ENCODE peak calls at places on chromosomes 7 and 10, in nine cellular contexts. One of them, this sample, is unnamed.

GRCh38 chr10:29618341-29619171 is 16.2 kb downstream of the SVIL start:
- DNase-seq in NCI-H1105: no peak
- DNase-seq in caudate nucleus: no peak
- DNase-seq in heart left ventricle: peak; percentile 59
- DNase-seq in GM20000: no peak
- DNase-seq in stimulated activated CD4-positive, alpha-beta T cell treated with anti-CD3 and anti-CD28 coated beads, Interleukin-4, amount 100 ng/mL, for 1 hour: no peak
- DNase-seq in uterus: peak; percentile 67
- DNase-seq in GF-D8: no peak
- DNase-seq in psoas muscle: peak; percentile 80
- DNase-seq in this sample: no peak

GRCh38 chr7:151367304-151367703 is 25.7 kb downstream of the NUB1 start:
- DNase-seq in NCI-H1105: no peak
- DNase-seq in caudate nucleus: no peak
- DNase-seq in heart left ventricle: no peak
- DNase-seq in GM20000: no peak
- DNase-seq in stimulated activated CD4-positive, alpha-beta T cell treated with anti-CD3 and anti-CD28 coated beads, Interleukin-4, amount 100 ng/mL, for 1 hour: no peak
- DNase-seq in uterus: no peak
- DNase-seq in GF-D8: no peak
- DNase-seq in psoas muscle: no peak
- DNase-seq in this sample: no peak

GRCh38 chr7:48636391-48637015 is 287.8 kb upstream of the CDC14C start:
- DNase-seq in NCI-H1105: no peak
- DNase-seq in caudate nucleus: no peak
- DNase-seq in heart left ventricle: peak; percentile 76
- DNase-seq in GM20000: no peak
- DNase-seq in stimulated activated CD4-positive, alpha-beta T cell treated with anti-CD3 and anti-CD28 coated beads, Interleukin-4, amount 100 ng/mL, for 1 hour: no peak
- DNase-seq in uterus: no peak
- DNase-seq in GF-D8: no peak
- DNase-seq in psoas muscle: no peak
- DNase-seq in this sample: no peak

GRCh38 chr7:127792528-127793342 is 140.7 kb downstream of the SND1 start:
- DNase-seq in NCI-H1105: peak; percentile 25
- DNase-seq in caudate nucleus: no peak
- DNase-seq in heart left ventricle: no peak
- DNase-seq in GM20000: peak; percentile 22
- DNase-seq in stimulated activated CD4-positive, alpha-beta T cell treated with anti-CD3 and anti-CD28 coated beads, Interleukin-4, amount 100 ng/mL, for 1 hour: peak; percentile 8
- DNase-seq in uterus: no peak
- DNase-seq in GF-D8: no peak
- DNase-seq in psoas muscle: no peak
- DNase-seq in this sample: no peak

GRCh38 chr10:31635415-31636065 is 293.1 kb downstream of the ARHGAP12 start:
- DNase-seq in NCI-H1105: no peak
- DNase-seq in caudate nucleus: no peak
- DNase-seq in heart left ventricle: no peak
- DNase-seq in GM20000: no peak
- DNase-seq in stimulated activated CD4-positive, alpha-beta T cell treated with anti-CD3 and anti-CD28 coated beads, Interleukin-4, amount 100 ng/mL, for 1 hour: no peak
- DNase-seq in uterus: no peak
- DNase-seq in GF-D8: no peak
- DNase-seq in psoas muscle: no peak
- DNase-seq in this sample: no peak

GRCh38 chr10:99124376-99124775 is 111.3 kb downstream of the HPSE2 start:
- DNase-seq in NCI-H1105: no peak
- DNase-seq in caudate nucleus: no peak
- DNase-seq in heart left ventricle: no peak
- DNase-seq in GM20000: no peak
- DNase-seq in stimulated activated CD4-positive, alpha-beta T cell treated with anti-CD3 and anti-CD28 coated beads, Interleukin-4, amount 100 ng/mL, for 1 hour: no peak
- DNase-seq in uterus: no peak
- DNase-seq in GF-D8: no peak
- DNase-seq in psoas muscle: no peak
- DNase-seq in this sample: no peak

GRCh38 chr7:80967536-80968297 is 48.9 kb upstream of the SEMA3C start:
- DNase-seq in NCI-H1105: no peak
- DNase-seq in caudate nucleus: no peak
- DNase-seq in heart left ventricle: no peak
- DNase-seq in GM20000: no peak
- DNase-seq in stimulated activated CD4-positive, alpha-beta T cell treated with anti-CD3 and anti-CD28 coated beads, Interleukin-4, amount 100 ng/mL, for 1 hour: no peak
- DNase-seq in uterus: no peak
- DNase-seq in GF-D8: no peak
- DNase-seq in psoas muscle: no peak
- DNase-seq in this sample: no peak

GRCh38 chr7:50660040-50660829 is 95.0 kb upstream of the DDC start:
- DNase-seq in NCI-H1105: no peak
- DNase-seq in caudate nucleus: no peak
- DNase-seq in heart left ventricle: no peak
- DNase-seq in GM20000: no peak
- DNase-seq in stimulated activated CD4-positive, alpha-beta T cell treated with anti-CD3 and anti-CD28 coated beads, Interleukin-4, amount 100 ng/mL, for 1 hour: peak; percentile 37
- DNase-seq in uterus: peak; percentile 20
- DNase-seq in GF-D8: no peak
- DNase-seq in psoas muscle: no peak
- DNase-seq in this sample: peak; percentile 41

GRCh38 chr7:43516581-43517342 is 66.1 kb upstream of the STK17A start:
- DNase-seq in NCI-H1105: no peak
- DNase-seq in caudate nucleus: no peak
- DNase-seq in heart left ventricle: no peak
- DNase-seq in GM20000: no peak
- DNase-seq in stimulated activated CD4-positive, alpha-beta T cell treated with anti-CD3 and anti-CD28 coated beads, Interleukin-4, amount 100 ng/mL, for 1 hour: no peak
- DNase-seq in uterus: no peak
- DNase-seq in GF-D8: no peak
- DNase-seq in psoas muscle: no peak
- DNase-seq in this sample: no peak

GRCh38 chr7:29523728-29524127 is 39.9 kb upstream of the PRR15 start:
- DNase-seq in NCI-H1105: no peak
- DNase-seq in caudate nucleus: no peak
- DNase-seq in heart left ventricle: no peak
- DNase-seq in GM20000: no peak
- DNase-seq in stimulated activated CD4-positive, alpha-beta T cell treated with anti-CD3 and anti-CD28 coated beads, Interleukin-4, amount 100 ng/mL, for 1 hour: no peak
- DNase-seq in uterus: no peak
- DNase-seq in GF-D8: no peak
- DNase-seq in psoas muscle: no peak
- DNase-seq in this sample: no peak

GRCh38 chr7:18177815-18178660 is 150.4 kb upstream of the PRPS1L1 start:
- DNase-seq in NCI-H1105: no peak
- DNase-seq in caudate nucleus: no peak
- DNase-seq in heart left ventricle: no peak
- DNase-seq in GM20000: peak; percentile 51
- DNase-seq in stimulated activated CD4-positive, alpha-beta T cell treated with anti-CD3 and anti-CD28 coated beads, Interleukin-4, amount 100 ng/mL, for 1 hour: no peak
- DNase-seq in uterus: no peak
- DNase-seq in GF-D8: no peak
- DNase-seq in psoas muscle: no peak
- DNase-seq in this sample: no peak

GRCh38 chr10:131870411-131870810 is 30.4 kb upstream of the PPP2R2D start:
- DNase-seq in NCI-H1105: no peak
- DNase-seq in caudate nucleus: no peak
- DNase-seq in heart left ventricle: no peak
- DNase-seq in GM20000: no peak
- DNase-seq in stimulated activated CD4-positive, alpha-beta T cell treated with anti-CD3 and anti-CD28 coated beads, Interleukin-4, amount 100 ng/mL, for 1 hour: no peak
- DNase-seq in uterus: no peak
- DNase-seq in GF-D8: no peak
- DNase-seq in psoas muscle: no peak
- DNase-seq in this sample: no peak

GRCh38 chr7:44565097-44565794 is 8.5 kb downstream of the DDX56 start:
- DNase-seq in NCI-H1105: peak; percentile 31
- DNase-seq in caudate nucleus: peak; percentile 51
- DNase-seq in heart left ventricle: peak; percentile 73
- DNase-seq in GM20000: peak; percentile 62
- DNase-seq in stimulated activated CD4-positive, alpha-beta T cell treated with anti-CD3 and anti-CD28 coated beads, Interleukin-4, amount 100 ng/mL, for 1 hour: peak; percentile 67
- DNase-seq in uterus: peak; percentile 47
- DNase-seq in GF-D8: no peak
- DNase-seq in psoas muscle: peak; percentile 87
- DNase-seq in this sample: peak; percentile 65

GRCh38 chr10:17335065-17335464 is 107.0 kb downstream of the VIM start:
- DNase-seq in NCI-H1105: no peak
- DNase-seq in caudate nucleus: no peak
- DNase-seq in heart left ventricle: no peak
- DNase-seq in GM20000: no peak
- DNase-seq in stimulated activated CD4-positive, alpha-beta T cell treated with anti-CD3 and anti-CD28 coated beads, Interleukin-4, amount 100 ng/mL, for 1 hour: no peak
- DNase-seq in uterus: no peak
- DNase-seq in GF-D8: no peak
- DNase-seq in psoas muscle: no peak
- DNase-seq in this sample: no peak

GRCh38 chr10:65341323-65341922 is 1584.4 kb upstream of the LRRTM3 start:
- DNase-seq in NCI-H1105: no peak
- DNase-seq in caudate nucleus: no peak
- DNase-seq in heart left ventricle: no peak
- DNase-seq in GM20000: no peak
- DNase-seq in stimulated activated CD4-positive, alpha-beta T cell treated with anti-CD3 and anti-CD28 coated beads, Interleukin-4, amount 100 ng/mL, for 1 hour: no peak
- DNase-seq in uterus: no peak
- DNase-seq in GF-D8: no peak
- DNase-seq in psoas muscle: no peak
- DNase-seq in this sample: no peak

GRCh38 chr10:28875535-28876208 is 198.4 kb downstream of the BAMBI start:
- DNase-seq in NCI-H1105: no peak
- DNase-seq in caudate nucleus: peak; percentile 17
- DNase-seq in heart left ventricle: no peak
- DNase-seq in GM20000: no peak
- DNase-seq in stimulated activated CD4-positive, alpha-beta T cell treated with anti-CD3 and anti-CD28 coated beads, Interleukin-4, amount 100 ng/mL, for 1 hour: no peak
- DNase-seq in uterus: no peak
- DNase-seq in GF-D8: no peak
- DNase-seq in psoas muscle: no peak
- DNase-seq in this sample: no peak

GRCh38 chr7:27921081-27921836 is 181.3 kb downstream of the TAX1BP1 start:
- DNase-seq in NCI-H1105: peak; percentile 76
- DNase-seq in caudate nucleus: no peak
- DNase-seq in heart left ventricle: no peak
- DNase-seq in GM20000: peak; percentile 30
- DNase-seq in stimulated activated CD4-positive, alpha-beta T cell treated with anti-CD3 and anti-CD28 coated beads, Interleukin-4, amount 100 ng/mL, for 1 hour: no peak
- DNase-seq in uterus: peak; percentile 37
- DNase-seq in GF-D8: peak; percentile 74
- DNase-seq in psoas muscle: no peak
- DNase-seq in this sample: no peak

GRCh38 chr7:6435486-6436384 is 12.0 kb downstream of the DAGLB start:
- DNase-seq in NCI-H1105: peak; percentile 76
- DNase-seq in caudate nucleus: peak; percentile 52
- DNase-seq in heart left ventricle: peak; percentile 79
- DNase-seq in GM20000: peak; percentile 91
- DNase-seq in stimulated activated CD4-positive, alpha-beta T cell treated with anti-CD3 and anti-CD28 coated beads, Interleukin-4, amount 100 ng/mL, for 1 hour: peak; percentile 89
- DNase-seq in uterus: peak; percentile 76
- DNase-seq in GF-D8: peak; percentile 71
- DNase-seq in psoas muscle: peak; percentile 90
- DNase-seq in this sample: peak; percentile 87

GRCh38 chr10:69502589-69502988 is 51.3 kb downstream of the TSPAN15 start:
- DNase-seq in NCI-H1105: no peak
- DNase-seq in caudate nucleus: no peak
- DNase-seq in heart left ventricle: no peak
- DNase-seq in GM20000: no peak
- DNase-seq in stimulated activated CD4-positive, alpha-beta T cell treated with anti-CD3 and anti-CD28 coated beads, Interleukin-4, amount 100 ng/mL, for 1 hour: no peak
- DNase-seq in uterus: no peak
- DNase-seq in GF-D8: no peak
- DNase-seq in psoas muscle: no peak
- DNase-seq in this sample: peak; percentile 38

GRCh38 chr7:389911-390601 is 100.1 kb downstream of the FOXL3 start:
- DNase-seq in NCI-H1105: no peak
- DNase-seq in caudate nucleus: no peak
- DNase-seq in heart left ventricle: peak; percentile 14
- DNase-seq in GM20000: no peak
- DNase-seq in stimulated activated CD4-positive, alpha-beta T cell treated with anti-CD3 and anti-CD28 coated beads, Interleukin-4, amount 100 ng/mL, for 1 hour: no peak
- DNase-seq in uterus: peak; percentile 9
- DNase-seq in GF-D8: no peak
- DNase-seq in psoas muscle: peak; percentile 37
- DNase-seq in this sample: no peak

GRCh38 chr10:127715782-127716378 is 21.1 kb upstream of the FOXI2 start:
- DNase-seq in NCI-H1105: peak; percentile 6
- DNase-seq in caudate nucleus: no peak
- DNase-seq in heart left ventricle: no peak
- DNase-seq in GM20000: peak; percentile 21
- DNase-seq in stimulated activated CD4-positive, alpha-beta T cell treated with anti-CD3 and anti-CD28 coated beads, Interleukin-4, amount 100 ng/mL, for 1 hour: no peak
- DNase-seq in uterus: no peak
- DNase-seq in GF-D8: no peak
- DNase-seq in psoas muscle: no peak
- DNase-seq in this sample: no peak

GRCh38 chr10:128563904-128564303 is 437.7 kb upstream of the MKI67 start:
- DNase-seq in NCI-H1105: no peak
- DNase-seq in caudate nucleus: no peak
- DNase-seq in heart left ventricle: no peak
- DNase-seq in GM20000: no peak
- DNase-seq in stimulated activated CD4-positive, alpha-beta T cell treated with anti-CD3 and anti-CD28 coated beads, Interleukin-4, amount 100 ng/mL, for 1 hour: no peak
- DNase-seq in uterus: no peak
- DNase-seq in GF-D8: no peak
- DNase-seq in psoas muscle: no peak
- DNase-seq in this sample: no peak

GRCh38 chr10:79981673-79982485 is 33.0 kb upstream of the SFTPD start:
- DNase-seq in NCI-H1105: peak; percentile 47
- DNase-seq in caudate nucleus: peak; percentile 49
- DNase-seq in heart left ventricle: peak; percentile 62
- DNase-seq in GM20000: peak; percentile 22
- DNase-seq in stimulated activated CD4-positive, alpha-beta T cell treated with anti-CD3 and anti-CD28 coated beads, Interleukin-4, amount 100 ng/mL, for 1 hour: no peak
- DNase-seq in uterus: peak; percentile 19
- DNase-seq in GF-D8: no peak
- DNase-seq in psoas muscle: peak; percentile 58
- DNase-seq in this sample: no peak

GRCh38 chr10:124593431-124593985 is 131.9 kb downstream of the LHPP start:
- DNase-seq in NCI-H1105: no peak
- DNase-seq in caudate nucleus: no peak
- DNase-seq in heart left ventricle: peak; percentile 15
- DNase-seq in GM20000: no peak
- DNase-seq in stimulated activated CD4-positive, alpha-beta T cell treated with anti-CD3 and anti-CD28 coated beads, Interleukin-4, amount 100 ng/mL, for 1 hour: no peak
- DNase-seq in uterus: no peak
- DNase-seq in GF-D8: no peak
- DNase-seq in psoas muscle: peak; percentile 39
- DNase-seq in this sample: no peak

GRCh38 chr7:108384721-108385483 is 71.3 kb downstream of the NRCAM start:
- DNase-seq in NCI-H1105: no peak
- DNase-seq in caudate nucleus: no peak
- DNase-seq in heart left ventricle: no peak
- DNase-seq in GM20000: peak; percentile 28
- DNase-seq in stimulated activated CD4-positive, alpha-beta T cell treated with anti-CD3 and anti-CD28 coated beads, Interleukin-4, amount 100 ng/mL, for 1 hour: no peak
- DNase-seq in uterus: no peak
- DNase-seq in GF-D8: no peak
- DNase-seq in psoas muscle: no peak
- DNase-seq in this sample: no peak

GRCh38 chr7:55121249-55121648 is 102.4 kb downstream of the EGFR start:
- DNase-seq in NCI-H1105: no peak
- DNase-seq in caudate nucleus: no peak
- DNase-seq in heart left ventricle: no peak
- DNase-seq in GM20000: no peak
- DNase-seq in stimulated activated CD4-positive, alpha-beta T cell treated with anti-CD3 and anti-CD28 coated beads, Interleukin-4, amount 100 ng/mL, for 1 hour: no peak
- DNase-seq in uterus: no peak
- DNase-seq in GF-D8: no peak
- DNase-seq in psoas muscle: peak; percentile 30
- DNase-seq in this sample: no peak

GRCh38 chr7:99393363-99394187 is 14.8 kb downstream of the PDAP1 start:
- DNase-seq in NCI-H1105: peak; percentile 81
- DNase-seq in caudate nucleus: no peak
- DNase-seq in heart left ventricle: peak; percentile 67
- DNase-seq in GM20000: no peak
- DNase-seq in stimulated activated CD4-positive, alpha-beta T cell treated with anti-CD3 and anti-CD28 coated beads, Interleukin-4, amount 100 ng/mL, for 1 hour: no peak
- DNase-seq in uterus: peak; percentile 66
- DNase-seq in GF-D8: no peak
- DNase-seq in psoas muscle: peak; percentile 77
- DNase-seq in this sample: no peak

GRCh38 chr7:19621740-19622139 is 87.1 kb downstream of the POLR1F start:
- DNase-seq in NCI-H1105: no peak
- DNase-seq in caudate nucleus: no peak
- DNase-seq in heart left ventricle: no peak
- DNase-seq in GM20000: no peak
- DNase-seq in stimulated activated CD4-positive, alpha-beta T cell treated with anti-CD3 and anti-CD28 coated beads, Interleukin-4, amount 100 ng/mL, for 1 hour: no peak
- DNase-seq in uterus: no peak
- DNase-seq in GF-D8: no peak
- DNase-seq in psoas muscle: no peak
- DNase-seq in this sample: no peak

GRCh38 chr10:80537086-80537704 is 507 bp upstream of the SH2D4B start:
- DNase-seq in NCI-H1105: no peak
- DNase-seq in caudate nucleus: no peak
- DNase-seq in heart left ventricle: no peak
- DNase-seq in GM20000: no peak
- DNase-seq in stimulated activated CD4-positive, alpha-beta T cell treated with anti-CD3 and anti-CD28 coated beads, Interleukin-4, amount 100 ng/mL, for 1 hour: no peak
- DNase-seq in uterus: no peak
- DNase-seq in GF-D8: no peak
- DNase-seq in psoas muscle: peak; percentile 3
- DNase-seq in this sample: no peak

GRCh38 chr10:100372415-100373297 is 25.6 kb downstream of the SCD start:
- DNase-seq in NCI-H1105: no peak
- DNase-seq in caudate nucleus: no peak
- DNase-seq in heart left ventricle: no peak
- DNase-seq in GM20000: no peak
- DNase-seq in stimulated activated CD4-positive, alpha-beta T cell treated with anti-CD3 and anti-CD28 coated beads, Interleukin-4, amount 100 ng/mL, for 1 hour: no peak
- DNase-seq in uterus: no peak
- DNase-seq in GF-D8: no peak
- DNase-seq in psoas muscle: no peak
- DNase-seq in this sample: no peak

GRCh38 chr10:49115015-49115795 is at the start of gene VSTM4:
- DNase-seq in NCI-H1105: no peak
- DNase-seq in caudate nucleus: peak; percentile 46
- DNase-seq in heart left ventricle: peak; percentile 50
- DNase-seq in GM20000: peak; percentile 71
- DNase-seq in stimulated activated CD4-positive, alpha-beta T cell treated with anti-CD3 and anti-CD28 coated beads, Interleukin-4, amount 100 ng/mL, for 1 hour: no peak
- DNase-seq in uterus: peak; percentile 43
- DNase-seq in GF-D8: no peak
- DNase-seq in psoas muscle: peak; percentile 67
- DNase-seq in this sample: no peak